ENCODE peak calls at places on chromosomes 11 and 22, in eight cellular contexts. E is Right ventricle myocardium superior; J is breast epithelium; N is mesothelial cell of epicardium; B is fibroblast of lung; R is amygdala; F is stimulated activated CD4-positive, alpha-beta T cell treated with anti-CD3 and anti-CD28 coated beads, Interleukin-15, amount 100 ng/mL, for 1 hour; D is right lobe of liver. X is an unnamed sample.

GRCh38 chr11:108614086-108614485 is 20.5 kb upstream of the EXPH5 start:
- DNase-seq in E (no peak), J (no peak), N (no peak), B (no peak), R (no peak), F (no peak), D (no peak), X (no peak)

GRCh38 chr11:11465280-11465679 is 112.2 kb upstream of the CSNK2A3 start:
- DNase-seq in E (no peak), J (no peak), N (no peak), B (no peak), R (no peak), F (no peak), D (no peak), X (no peak)

GRCh38 chr22:44442856-44443595 is 55.0 kb downstream of the RTL6 start:
- DNase-seq in E (no peak), J (no peak), N (no peak), B (no peak), R (no peak), F (no peak), D (peak; percentile 36), X (peak; percentile 44)

GRCh38 chr22:35686298-35686697 is 31.4 kb upstream of the APOL5 start:
- DNase-seq in E (no peak), J (no peak), N (no peak), B (no peak), R (no peak), F (no peak), D (no peak), X (no peak)

GRCh38 chr11:66045177-66045639 is 3.8 kb downstream of the GAL3ST3 start:
- DNase-seq in E (peak; percentile 80), J (peak; percentile 69), N (peak; percentile 77), B (peak; percentile 74), R (peak; percentile 12), F (peak; percentile 71), D (peak; percentile 77), X (peak; percentile 91)

GRCh38 chr11:43923327-43924111 is 18.9 kb upstream of the C11orf96 start:
- DNase-seq in E (peak; percentile 65), J (no peak), N (no peak), B (peak; percentile 95), R (no peak), F (no peak), D (no peak), X (peak; percentile 85)

GRCh38 chr22:38236786-38237185 is 35.0 kb downstream of the MAFF start:
- DNase-seq in E (no peak), J (no peak), N (no peak), B (no peak), R (no peak), F (no peak), D (no peak), X (peak; percentile 90)

GRCh38 chr22:31867386-31868153 is 76.8 kb upstream of the YWHAH start:
- DNase-seq in E (no peak), J (no peak), N (no peak), B (no peak), R (no peak), F (no peak), D (no peak), X (no peak)

GRCh38 chr22:37263966-37264887 is 18.1 kb upstream of the CYTH4 start:
- DNase-seq in E (no peak), J (no peak), N (no peak), B (no peak), R (no peak), F (no peak), D (no peak), X (peak; percentile 33)

GRCh38 chr11:83051760-83052671 is 19.7 kb downstream of the RAB30 start:
- DNase-seq in E (no peak), J (no peak), N (no peak), B (peak; percentile 99), R (no peak), F (no peak), D (no peak), X (no peak)

GRCh38 chr22:37552560-37553163 is 7.6 kb upstream of the CDC42EP1 start:
- DNase-seq in E (peak; percentile 72), J (no peak), N (no peak), B (peak; percentile 61), R (no peak), F (no peak), D (no peak), X (peak; percentile 92)

GRCh38 chr11:92865352-92865751 is 104.1 kb upstream of the MTNR1B start:
- DNase-seq in E (no peak), J (no peak), N (no peak), B (peak; percentile 38), R (no peak), F (no peak), D (no peak), X (no peak)

GRCh38 chr11:34395916-34396555 is 38.2 kb upstream of the ABTB2 start:
- DNase-seq in E (no peak), J (no peak), N (no peak), B (peak; percentile 56), R (no peak), F (no peak), D (no peak), X (no peak)

GRCh38 chr11:134541951-134542350 is 129.9 kb upstream of the B3GAT1 start:
- DNase-seq in E (no peak), J (no peak), N (no peak), B (no peak), R (no peak), F (no peak), D (peak; percentile 17), X (peak; percentile 29)

GRCh38 chr11:81987829-81988472 is 745.7 kb downstream of the FAM181B start:
- DNase-seq in E (no peak), J (no peak), N (no peak), B (peak; percentile 80), R (no peak), F (no peak), D (peak; percentile 66), X (no peak)

GRCh38 chr11:28738549-28738948 is 630.4 kb downstream of the METTL15 start:
- DNase-seq in E (no peak), J (no peak), N (no peak), B (no peak), R (no peak), F (no peak), D (no peak), X (no peak)

GRCh38 chr22:36221799-36222751 is 17.3 kb downstream of the APOL2 start:
- DNase-seq in E (peak; percentile 62), J (no peak), N (peak; percentile 48), B (peak; percentile 48), R (no peak), F (no peak), D (no peak), X (peak; percentile 84)

GRCh38 chr22:32534252-32535215 is 59.9 kb downstream of the FBXO7 start:
- DNase-seq in E (peak; percentile 57), J (no peak), N (no peak), B (no peak), R (no peak), F (no peak), D (peak; percentile 76), X (peak; percentile 80)

GRCh38 chr22:28249402-28249801 is 330.3 kb upstream of the PITPNB start:
- DNase-seq in E (no peak), J (no peak), N (no peak), B (no peak), R (no peak), F (no peak), D (no peak), X (no peak)

GRCh38 chr11:88414981-88415391 is 77.5 kb upstream of the CTSC start:
- DNase-seq in E (no peak), J (no peak), N (no peak), B (no peak), R (no peak), F (no peak), D (no peak), X (no peak)

GRCh38 chr11:45798793-45799441 is 6.0 kb upstream of the SLC35C1 start:
- DNase-seq in E (no peak), J (no peak), N (no peak), B (peak; percentile 75), R (no peak), F (no peak), D (peak; percentile 81), X (no peak)

GRCh38 chr11:77395460-77396175 is 78.3 kb downstream of the PAK1 start:
- DNase-seq in E (no peak), J (no peak), N (no peak), B (no peak), R (no peak), F (no peak), D (no peak), X (no peak)

GRCh38 chr11:35541621-35542375 is 16.4 kb upstream of the PAMR1 start:
- DNase-seq in E (peak; percentile 43), J (no peak), N (no peak), B (peak; percentile 85), R (no peak), F (no peak), D (no peak), X (peak; percentile 60)

GRCh38 chr11:10696797-10697620 is 3.5 kb upstream of the IRAG1 start:
- DNase-seq in E (no peak), J (no peak), N (no peak), B (no peak), R (no peak), F (no peak), D (no peak), X (no peak)

GRCh38 chr11:3916962-3917361 is 61.5 kb downstream of the STIM1 start:
- DNase-seq in E (no peak), J (no peak), N (no peak), B (no peak), R (no peak), F (no peak), D (no peak), X (no peak)

GRCh38 chr22:17035246-17035645 is 27.2 kb upstream of the GAB4 start:
- DNase-seq in E (peak; percentile 46), J (no peak), N (no peak), B (no peak), R (no peak), F (no peak), D (no peak), X (no peak)

GRCh38 chr11:65844231-65844872 is 10.6 kb downstream of the SNX32 start:
- DNase-seq in E (no peak), J (no peak), N (no peak), B (no peak), R (no peak), F (no peak), D (no peak), X (no peak)

GRCh38 chr22:43008509-43008908 is 6.4 kb downstream of the PACSIN2 start:
- DNase-seq in E (peak; percentile 65), J (no peak), N (no peak), B (no peak), R (no peak), F (no peak), D (no peak), X (no peak)

GRCh38 chr11:73323464-73323863 is 15.4 kb downstream of the ARHGEF17 start:
- DNase-seq in E (peak; percentile 87), J (no peak), N (peak; percentile 47), B (peak; percentile 67), R (no peak), F (no peak), D (peak; percentile 65), X (peak; percentile 91)

GRCh38 chr22:31800065-31800464 is 46.2 kb downstream of the DEPDC5 start:
- DNase-seq in E (no peak), J (no peak), N (no peak), B (peak; percentile 15), R (no peak), F (no peak), D (no peak), X (peak; percentile 61)

GRCh38 chr11:93736129-93736528 is 5.2 kb downstream of the TAF1D start:
- DNase-seq in E (no peak), J (no peak), N (no peak), B (peak; percentile 50), R (no peak), F (no peak), D (no peak), X (no peak)

GRCh38 chr22:45210577-45211431 is 29.9 kb downstream of the KIAA0930 start:
- DNase-seq in E (peak; percentile 29), J (peak; percentile 17), N (no peak), B (no peak), R (no peak), F (no peak), D (no peak), X (no peak)